ENCODE peak calls at places on chromosomes 16 and 17, in nine cellular contexts. U, T, D, A, W, L, J, R and X are unnamed samples.

GRCh38 chr17:62618647-62619412 is 8.6 kb upstream of the MRC2 start:
- DNase-seq in U (no peak), T (no peak), D (no peak), A (no peak), W (no peak), L (no peak), J (no peak), R (no peak), X (no peak)

GRCh38 chr16:30354423-30355143 is 525 bp downstream of the CD2BP2 start:
- DNase-seq in U (peak), T (no peak), D (no peak), A (no peak), W (no peak), L (no peak), J (no peak), R (peak), X (no peak)

GRCh38 chr17:80422981-80423380 is 8.0 kb downstream of the ENDOV start:
- DNase-seq in U (peak), T (no peak), D (no peak), A (no peak), W (no peak), L (no peak), J (no peak), R (no peak), X (no peak)

GRCh38 chr17:51351890-51352289 is 91.5 kb downstream of the UTP18 start:
- DNase-seq in U (no peak), T (peak), D (no peak), A (no peak), W (no peak), L (no peak), J (no peak), R (no peak), X (no peak)

GRCh38 chr16:66309-67182 is 5.9 kb downstream of the RHBDF1 start:
- DNase-seq in U (peak), T (no peak), D (no peak), A (no peak), W (no peak), L (no peak), J (no peak), R (no peak), X (no peak)

GRCh38 chr17:66200685-66201092 is 8.8 kb upstream of the CEP112 start:
- DNase-seq in U (no peak), T (peak), D (no peak), A (peak), W (peak), L (peak), J (peak), R (peak), X (peak)

GRCh38 chr17:4389079-4389478 is 22.6 kb upstream of the UBE2G1 start:
- DNase-seq in U (no peak), T (no peak), D (no peak), A (no peak), W (no peak), L (no peak), J (no peak), R (no peak), X (no peak)

GRCh38 chr17:74445156-74445555 is 13.3 kb downstream of the GPRC5C start:
- DNase-seq in U (no peak), T (no peak), D (no peak), A (no peak), W (no peak), L (no peak), J (no peak), R (no peak), X (no peak)

GRCh38 chr16:24975428-24975889 is 39.7 kb downstream of the ARHGAP17 start:
- DNase-seq in U (no peak), T (no peak), D (no peak), A (no peak), W (peak), L (no peak), J (no peak), R (no peak), X (no peak)

GRCh38 chr17:63709110-63709509 is 9.2 kb upstream of the LIMD2 start:
- DNase-seq in U (no peak), T (no peak), D (no peak), A (no peak), W (no peak), L (no peak), J (no peak), R (no peak), X (no peak)

GRCh38 chr17:5050281-5050680 is 15.1 kb upstream of the SLC52A1 start:
- DNase-seq in U (no peak), T (peak), D (no peak), A (no peak), W (no peak), L (no peak), J (no peak), R (no peak), X (no peak)

GRCh38 chr17:5282639-5283217 is 644 bp downstream of the RABEP1 start:
- DNase-seq in U (peak), T (peak), D (no peak), A (no peak), W (peak), L (peak), J (no peak), R (no peak), X (no peak)

GRCh38 chr17:58667934-58668597 is 23.8 kb downstream of the TEX14 start:
- DNase-seq in U (peak), T (no peak), D (no peak), A (no peak), W (no peak), L (no peak), J (no peak), R (no peak), X (no peak)

GRCh38 chr17:19453296-19453695 is 42.3 kb downstream of the RNF112 start:
- DNase-seq in U (no peak), T (no peak), D (no peak), A (no peak), W (no peak), L (no peak), J (no peak), R (no peak), X (no peak)

GRCh38 chr17:42184717-42185496 is at the start of gene HCRT:
- DNase-seq in U (no peak), T (no peak), D (no peak), A (no peak), W (no peak), L (no peak), J (no peak), R (no peak), X (no peak)

GRCh38 chr16:583815-584591 is 5.9 kb upstream of the RAB40C start:
- DNase-seq in U (no peak), T (no peak), D (no peak), A (no peak), W (no peak), L (no peak), J (no peak), R (no peak), X (peak)

GRCh38 chr17:17151962-17152361 is 54.2 kb downstream of the PLD6 start:
- DNase-seq in U (peak), T (peak), D (peak), A (no peak), W (peak), L (no peak), J (peak), R (no peak), X (no peak)

GRCh38 chr17:42182927-42183734 is 2.1 kb downstream of the HCRT start:
- DNase-seq in U (no peak), T (peak), D (no peak), A (no peak), W (no peak), L (no peak), J (no peak), R (no peak), X (no peak)

GRCh38 chr16:1362807-1363206 is 11.1 kb downstream of the GNPTG start:
- DNase-seq in U (peak), T (no peak), D (no peak), A (no peak), W (no peak), L (no peak), J (no peak), R (no peak), X (no peak)

GRCh38 chr17:35051579-35052239 is 11.8 kb downstream of the RFFL start:
- DNase-seq in U (no peak), T (no peak), D (no peak), A (no peak), W (no peak), L (no peak), J (no peak), R (no peak), X (no peak)

GRCh38 chr16:74999208-74999682 is 421 bp downstream of the ZNRF1 start:
- DNase-seq in U (peak), T (no peak), D (peak), A (no peak), W (peak), L (no peak), J (no peak), R (no peak), X (no peak)

GRCh38 chr17:67531291-67531690 is 154.2 kb downstream of the PITPNC1 start:
- DNase-seq in U (no peak), T (no peak), D (peak), A (no peak), W (no peak), L (no peak), J (no peak), R (no peak), X (peak)